ENCODE peak calls at places on chromosome 4, in six cellular contexts. S is neuronal stem cell, T is H1, Q is mesenchymal stem cell, N is H9, I is IMR-90. K is an unnamed sample.

GRCh38 chr4:48311896-48312295 is 29.4 kb upstream of the SLAIN2 start:
- DNase-seq in S (no peak), T (no peak), Q (no peak), N (no peak), I (peak; percentile 16), K (no peak)

GRCh38 chr4:5890063-5890727 is 2.7 kb downstream of the CRMP1 start:
- DNase-seq in S (peak; percentile 77), T (peak; percentile 87), Q (peak; percentile 54), N (peak; percentile 97), I (peak; percentile 30), K (peak; percentile 97)

GRCh38 chr4:126124817-126125216 is 810.1 kb downstream of the FAT4 start:
- DNase-seq in S (no peak), T (no peak), Q (no peak), N (no peak), I (no peak), K (no peak)

GRCh38 chr4:178781779-178782178 is 1339.5 kb upstream of the AGA start:
- DNase-seq in S (no peak), T (no peak), Q (no peak), N (no peak), I (no peak), K (no peak)

GRCh38 chr4:35125995-35126712 is 1118.2 kb downstream of the ARAP2 start:
- DNase-seq in S (no peak), T (no peak), Q (no peak), N (no peak), I (no peak), K (no peak)

GRCh38 chr4:98447648-98448047 is 186.5 kb downstream of the RAP1GDS1 start:
- DNase-seq in S (no peak), T (no peak), Q (no peak), N (no peak), I (no peak), K (peak; percentile 35)

GRCh38 chr4:37588150-37588549 is 98.0 kb downstream of the RELL1 start:
- DNase-seq in S (no peak), T (no peak), Q (no peak), N (no peak), I (no peak), K (no peak)

GRCh38 chr4:16294455-16294854 is 68.2 kb upstream of the TAPT1 start:
- DNase-seq in S (no peak), T (no peak), Q (peak; percentile 29), N (no peak), I (peak; percentile 52), K (no peak)

GRCh38 chr4:4985844-4986243 is 33.4 kb downstream of the CYTL1 start:
- DNase-seq in S (no peak), T (no peak), Q (peak; percentile 23), N (peak; percentile 56), I (no peak), K (peak; percentile 65)

GRCh38 chr4:72326692-72327632 is 242.1 kb downstream of the ADAMTS3 start:
- DNase-seq in S (no peak), T (no peak), Q (peak; percentile 32), N (no peak), I (peak; percentile 42), K (peak; percentile 51)

GRCh38 chr4:8294036-8294435 is 24.5 kb downstream of the HTRA3 start:
- DNase-seq in S (no peak), T (no peak), Q (no peak), N (no peak), I (no peak), K (no peak)

GRCh38 chr4:156771171-156771837 is 200.3 kb downstream of the PDGFC start:
- DNase-seq in S (peak; percentile 41), T (no peak), Q (peak; percentile 49), N (peak; percentile 33), I (peak; percentile 69), K (peak; percentile 28)

GRCh38 chr4:61520688-61521160 is 320.6 kb downstream of the ADGRL3 start:
- DNase-seq in S (no peak), T (no peak), Q (peak; percentile 58), N (no peak), I (peak; percentile 11), K (peak; percentile 49)

DNA sequence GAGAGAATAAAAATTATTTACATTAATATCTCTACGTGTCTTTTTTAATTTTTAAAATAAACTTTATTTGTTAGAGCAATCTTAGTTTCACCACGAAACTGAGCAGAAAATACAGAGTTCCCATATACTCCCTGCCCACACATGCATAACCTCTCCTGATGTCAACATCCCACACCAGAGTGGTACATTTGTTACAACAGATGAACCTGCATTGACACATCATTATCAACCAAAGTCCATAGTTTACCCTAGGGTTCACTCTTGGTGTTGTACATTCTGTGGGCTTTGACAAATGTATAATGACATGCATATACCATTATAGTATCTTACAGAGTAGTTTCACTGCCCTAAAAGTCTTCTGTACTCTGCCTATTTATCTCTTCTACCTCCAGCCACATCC is 110.6 kb upstream of the OTUD4 start:
- DNase-seq in S (no peak), T (no peak), Q (no peak), N (no peak), I (no peak), K (no peak)
- H3K4me1 ChIP-seq in S (no peaks in the 10 kb centered on the region), T (no peaks in the 10 kb centered on the region), Q (peaks cover 1% of the 10 kb centered on the region), N (no peaks in the 10 kb centered on the region), I (no peaks in the 10 kb centered on the region), K (no peaks in the 10 kb centered on the region)

GRCh38 chr4:138741366-138741765 is 274.2 kb upstream of the NOCT start:
- DNase-seq in S (no peak), T (no peak), Q (no peak), N (no peak), I (no peak), K (no peak)
- H2BK15ac ChIP-seq in S (no peak overlapping the region), T (no peak overlapping the region), Q (no peak overlapping the region), N (no peak overlapping the region), I (no peak overlapping the region), K (no peak overlapping the region)

GRCh38 chr4:53703267-53703655 is 112.0 kb upstream of the LNX1 start:
- DNase-seq in S (no peak), T (no peak), Q (no peak), N (no peak), I (no peak), K (no peak)

GRCh38 chr4:53706422-53707032 is 115.2 kb upstream of the LNX1 start:
- DNase-seq in S (peak; percentile 42), T (no peak), Q (peak; percentile 58), N (no peak), I (peak; percentile 71), K (peak; percentile 74)

GRCh38 chr4:53705972-53706371 is 114.7 kb upstream of the LNX1 start:
- DNase-seq in S (no peak), T (no peak), Q (no peak), N (no peak), I (no peak), K (no peak)

GRCh38 chr4:53704329-53704728 is 113.0 kb upstream of the LNX1 start:
- DNase-seq in S (no peak), T (no peak), Q (no peak), N (no peak), I (no peak), K (no peak)

DNA sequence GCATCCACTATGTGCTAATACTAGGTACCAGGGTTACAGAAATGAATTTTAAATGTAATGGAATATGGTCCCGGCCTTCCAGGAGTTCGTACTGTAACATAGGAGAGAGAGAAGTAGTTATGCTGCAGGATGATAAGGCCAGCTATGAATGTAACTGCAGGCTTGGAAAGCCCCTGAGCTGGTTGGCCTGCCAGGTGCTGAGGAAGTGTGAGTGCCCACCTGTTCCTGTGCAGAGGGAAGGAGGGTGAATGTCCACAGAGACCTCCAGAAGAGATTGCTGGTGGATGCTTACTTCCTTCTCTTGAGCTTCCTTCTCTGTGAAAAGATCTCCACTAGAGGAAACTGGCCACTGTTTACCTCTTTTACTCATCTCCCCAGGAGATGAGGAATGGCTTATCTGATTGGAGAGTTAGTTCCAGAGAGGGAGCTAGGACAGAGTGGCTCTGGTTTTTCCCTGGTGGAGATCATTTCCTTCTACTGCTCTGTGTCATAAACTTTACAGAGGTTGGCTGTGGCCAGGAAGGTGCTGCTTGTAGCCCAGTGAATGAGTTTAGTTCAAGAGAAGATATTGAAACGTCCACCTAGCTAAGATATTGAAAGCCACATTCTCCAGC is 114.0 kb upstream of the LNX1 start:
- DNase-seq in S (no peak), T (no peak), Q (no peak), N (no peak), I (no peak), K (no peak)
- H3K4me1 ChIP-seq in S (peaks cover 6% of the 10 kb centered on the region), T (peaks cover 2% of the 10 kb centered on the region), Q (peaks cover 8% of the 10 kb centered on the region), N (peaks cover 3% of the 10 kb centered on the region), I (peaks cover 22% of the 10 kb centered on the region), K (peaks cover 3% of the 10 kb centered on the region)

GRCh38 chr4:169250796-169251195 is 20.0 kb downstream of the SH3RF1 start:
- DNase-seq in S (no peak), T (no peak), Q (no peak), N (no peak), I (no peak), K (no peak)

GRCh38 chr4:169248645-169249044 is 22.1 kb downstream of the SH3RF1 start:
- DNase-seq in S (no peak), T (no peak), Q (no peak), N (no peak), I (no peak), K (no peak)

GRCh38 chr4:169246957-169247396 is 23.8 kb downstream of the SH3RF1 start:
- DNase-seq in S (no peak), T (no peak), Q (no peak), N (no peak), I (no peak), K (no peak)

GRCh38 chr4:169251291-169252235 is 19.2 kb downstream of the SH3RF1 start:
- DNase-seq in S (no peak), T (no peak), Q (no peak), N (peak; percentile 40), I (no peak), K (peak; percentile 92)

GRCh38 chr4:169249214-169249973 is 21.4 kb downstream of the SH3RF1 start:
- DNase-seq in S (no peak), T (no peak), Q (no peak), N (no peak), I (peak; percentile 87), K (no peak)
- H2BK15ac ChIP-seq in S (no peak overlapping the region), T (no peak overlapping the region), Q (no peak overlapping the region), N (no peak overlapping the region), I (no peak overlapping the region), K (no peak overlapping the region)

K was measured in mesendoderm.